ENCODE peak calls at places on chromosomes 16 and 17, in eight cellular contexts. I is hepatocyte, H is type B pancreatic cell, K is MCF 10A, R is neural crest cell, Q is left ventricle myocardium inferior, W is heart right ventricle, A is HFFc6. V is an unnamed sample.

GRCh38 chr16:22324787-22325597 is 27.8 kb downstream of the POLR3E start:
- DNase-seq in A (no peak), W (no peak), I (no peak), R (no peak), K (no peak), H (no peak), Q (no peak), V (no peak)

GRCh38 chr16:2987854-2988253 is 7.6 kb upstream of the PKMYT1 start:
- DNase-seq in Q (no peak), K (no peak), A (no peak), I (no peak), R (no peak), H (no peak), W (no peak), V (no peak)

GRCh38 chr17:1639549-1639948 is 6.0 kb downstream of the SCARF1 start:
- DNase-seq in W (no peak), I (no peak), A (no peak), H (no peak), R (no peak), Q (no peak), K (no peak), V (no peak)

GRCh38 chr16:53085539-53086450 is 31.0 kb downstream of the CHD9 start:
- DNase-seq in R (no peak), A (peak), I (peak), Q (no peak), W (no peak), H (no peak), K (peak), V (no peak)

GRCh38 chr17:48543854-48544355 is 1.0 kb downstream of the HOXB2 start:
- DNase-seq in I (no peak), R (no peak), Q (peak), H (no peak), K (peak), A (no peak), W (peak), V (no peak)

GRCh38 chr17:44547625-44548297 is 9.5 kb upstream of the FZD2 start:
- DNase-seq in I (peak), H (no peak), R (no peak), K (no peak), Q (no peak), W (peak), A (no peak), V (peak)

GRCh38 chr16:84322749-84323148 is 28.1 kb downstream of the WFDC1 start:
- DNase-seq in W (no peak), Q (no peak), A (no peak), I (no peak), K (no peak), H (no peak), R (no peak), V (no peak)

GRCh38 chr16:60945225-60945624 is 1091.0 kb downstream of the CDH8 start:
- DNase-seq in Q (no peak), K (no peak), R (peak), W (no peak), A (no peak), H (no peak), I (peak), V (peak)

GRCh38 chr17:72975509-72975908 is 117.0 kb downstream of the SLC39A11 start:
- DNase-seq in H (no peak), Q (no peak), K (no peak), R (no peak), W (no peak), I (no peak), A (no peak), V (no peak)
- TF ChIP-seq CTCF in H (no peak), Q (no peak), K (no peak), R (no peak), W (no peak), I (no peak), A (no peak), V (no peak)

GRCh38 chr17:17071531-17072360 is 29.5 kb downstream of the MPRIP start:
- DNase-seq in H (no peak), R (no peak), W (no peak), K (peak), I (no peak), Q (no peak), A (no peak), V (no peak)

GRCh38 chr17:17073627-17074521 is 31.6 kb downstream of the MPRIP start:
- DNase-seq in I (no peak), K (peak), A (no peak), W (no peak), R (no peak), Q (peak), H (no peak), V (no peak)

GRCh38 chr17:17070931-17071330 is 28.7 kb downstream of the MPRIP start:
- DNase-seq in Q (no peak), R (no peak), A (no peak), W (no peak), H (no peak), I (no peak), K (peak), V (peak)

GRCh38 chr17:17073006-17073626 is 30.9 kb downstream of the MPRIP start:
- DNase-seq in W (no peak), K (no peak), I (no peak), A (no peak), Q (no peak), R (no peak), H (no peak), V (no peak)

GRCh38 chr17:17072546-17072945 is 30.3 kb downstream of the MPRIP start:
- DNase-seq in K (no peak), R (no peak), H (no peak), W (no peak), A (no peak), Q (no peak), I (no peak), V (no peak)
- TF ChIP-seq CTCF in K (no peak), R (no peak), H (no peak), W (no peak), A (no peak), Q (no peak), I (no peak), V (no peak)

GRCh38 chr17:30975042-30975820 is 4.4 kb downstream of the RNF135 start:
- DNase-seq in Q (no peak), K (no peak), R (no peak), A (no peak), W (no peak), I (no peak), H (no peak), V (peak)

GRCh38 chr17:30969989-30970680 is 704 bp upstream of the RNF135 start:
- DNase-seq in H (no peak), K (peak), W (no peak), Q (no peak), A (peak), R (no peak), I (peak), V (peak)

GRCh38 chr17:30970757-30971567 is at the start of gene RNF135:
- DNase-seq in Q (peak), H (peak), A (peak), W (peak), R (peak), K (peak), I (peak), V (peak)
- TF ChIP-seq CTCF in Q (peak), H (peak), A (peak), W (peak), R (peak), K (no peak), I (no peak), V (peak)

GRCh38 chr16:67445913-67446907 is 15.3 kb downstream of the HSD11B2 start:
- DNase-seq in R (no peak), A (no peak), Q (peak), I (peak), K (no peak), H (no peak), W (peak), V (no peak)
- TF ChIP-seq CTCF in R (no peak), A (peak), Q (peak), I (no peak), K (no peak), H (no peak), W (no peak), V (no peak)

GRCh38 chr17:77879226-77879895 is 79.1 kb upstream of the TNRC6C start:
- DNase-seq in R (no peak), I (no peak), H (no peak), Q (no peak), A (no peak), K (no peak), W (peak), V (no peak)
- TF ChIP-seq CTCF in R (no peak), I (no peak), H (no peak), Q (no peak), A (no peak), K (no peak), W (no peak), V (no peak)